ENCODE peak calls at places on chromosomes 3 and 15, in six cellular contexts. Y is stomach, P is prostate gland, K is GM23338, A is breast epithelium, S is K562. L is an unnamed sample.

GRCh38 chr3:43190682-43191081 is 84.8 kb upstream of the POMGNT2 start:
- DNase-seq in Y (no peak), P (no peak), K (no peak), A (no peak), S (no peak), L (no peak)

GRCh38 chr3:173191611-173192010 is 50.6 kb upstream of the SPATA16 start:
- DNase-seq in Y (no peak), P (no peak), K (no peak), A (no peak), S (no peak), L (no peak)

GRCh38 chr15:95693917-95694316 is 636.6 kb upstream of the NR2F2 start:
- DNase-seq in Y (no peak), P (no peak), K (no peak), A (no peak), S (no peak), L (no peak)

GRCh38 chr3:150286390-150287147 is 121.5 kb upstream of the TSC22D2 start:
- DNase-seq in Y (no peak), P (peak), K (peak), A (no peak), S (peak), L (peak)

GRCh38 chr3:61685755-61686154 is 124.4 kb downstream of the PTPRG start:
- DNase-seq in Y (no peak), P (no peak), K (no peak), A (no peak), S (no peak), L (no peak)

GRCh38 chr3:18443670-18444596 is 18.8 kb upstream of the SATB1 start:
- DNase-seq in Y (peak), P (peak), K (peak), A (peak), S (no peak), L (peak)

GRCh38 chr3:50278868-50279224 is at the start of gene LSMEM2:
- DNase-seq in Y (no peak), P (no peak), K (no peak), A (no peak), S (no peak), L (no peak)

GRCh38 chr3:24235121-24235520 is 259.5 kb downstream of the THRB start:
- DNase-seq in Y (no peak), P (no peak), K (no peak), A (no peak), S (no peak), L (no peak)

GRCh38 chr3:45950686-45951600 is 7.7 kb downstream of the CXCR6 start:
- DNase-seq in Y (peak), P (no peak), K (no peak), A (no peak), S (no peak), L (no peak)

GRCh38 chr15:60003243-60004018 is 680 bp upstream of the FOXB1 start:
- DNase-seq in Y (no peak), P (no peak), K (no peak), A (no peak), S (no peak), L (no peak)

GRCh38 chr15:84911879-84912660 is 27.6 kb downstream of the SLC28A1 start:
- DNase-seq in Y (peak), P (peak), K (no peak), A (peak), S (no peak), L (no peak)

GRCh38 chr3:139292933-139293664 is 50.7 kb upstream of the MRPS22 start:
- DNase-seq in Y (no peak), P (no peak), K (no peak), A (no peak), S (no peak), L (no peak)

GRCh38 chr3:181558870-181559269 is 152.9 kb upstream of the SOX2 start:
- DNase-seq in Y (no peak), P (no peak), K (no peak), A (no peak), S (no peak), L (no peak)

GRCh38 chr3:79032686-79033318 is 735.0 kb downstream of the ROBO1 start:
- DNase-seq in Y (no peak), P (peak), K (peak), A (no peak), S (no peak), L (no peak)

GRCh38 chr3:89560546-89560945 is 453.1 kb downstream of the EPHA3 start:
- DNase-seq in Y (no peak), P (no peak), K (no peak), A (no peak), S (no peak), L (no peak)

GRCh38 chr3:152860736-152861135 is 25.8 kb downstream of the P2RY1 start:
- DNase-seq in Y (no peak), P (no peak), K (no peak), A (no peak), S (no peak), L (no peak)

GRCh38 chr3:197847866-197848401 is 56.9 kb downstream of the LRCH3 start:
- DNase-seq in Y (no peak), P (peak), K (no peak), A (no peak), S (no peak), L (peak)

GRCh38 chr3:9386501-9387321 is 10.7 kb upstream of the SETD5 start:
- DNase-seq in Y (no peak), P (no peak), K (no peak), A (no peak), S (no peak), L (no peak)

GRCh38 chr3:136250862-136251460 is 821 bp downstream of the PCCB start:
- DNase-seq in Y (peak), P (peak), K (peak), A (no peak), S (peak), L (peak)

GRCh38 chr15:59590027-59590426 is 21.6 kb upstream of the GCNT3 start:
- DNase-seq in Y (no peak), P (no peak), K (no peak), A (no peak), S (no peak), L (no peak)

GRCh38 chr15:33051528-33051927 is 143.0 kb downstream of the FMN1 start:
- DNase-seq in Y (no peak), P (no peak), K (no peak), A (no peak), S (no peak), L (no peak)

GRCh38 chr15:78617131-78617915 is 3.5 kb downstream of the CHRNA3 start:
- DNase-seq in Y (peak), P (no peak), K (no peak), A (no peak), S (no peak), L (no peak)

GRCh38 chr3:126013742-126014141 is 44.8 kb downstream of the ROPN1B start:
- DNase-seq in Y (no peak), P (no peak), K (peak), A (no peak), S (no peak), L (no peak)

GRCh38 chr3:19891740-19892139 is 42.3 kb downstream of the EFHB start:
- DNase-seq in Y (no peak), P (no peak), K (no peak), A (no peak), S (no peak), L (no peak)

GRCh38 chr3:134388748-134389485 is 14.7 kb upstream of the AMOTL2 start:
- DNase-seq in Y (no peak), P (no peak), K (no peak), A (no peak), S (no peak), L (no peak)

GRCh38 chr3:45104715-45105711 is 41.2 kb downstream of the CDCP1 start:
- DNase-seq in Y (no peak), P (no peak), K (no peak), A (no peak), S (no peak), L (no peak)

GRCh38 chr15:61750271-61751084 is 309.8 kb downstream of the VPS13C start:
- DNase-seq in Y (peak), P (peak), K (no peak), A (peak), S (no peak), L (no peak)

GRCh38 chr3:105836533-105836932 is 32.3 kb downstream of the CBLB start:
- DNase-seq in Y (no peak), P (no peak), K (no peak), A (no peak), S (no peak), L (no peak)

GRCh38 chr3:37400945-37401344 is 226.6 kb upstream of the LRRFIP2 start:
- DNase-seq in Y (no peak), P (no peak), K (no peak), A (no peak), S (no peak), L (no peak)

GRCh38 chr3:99720985-99721632 is 82.7 kb downstream of the COL8A1 start:
- DNase-seq in Y (no peak), P (no peak), K (no peak), A (no peak), S (no peak), L (no peak)

GRCh38 chr3:10017636-10018292 is 8.5 kb upstream of the FANCD2 start:
- DNase-seq in Y (no peak), P (no peak), K (no peak), A (no peak), S (no peak), L (no peak)

GRCh38 chr3:13318626-13319470 is 101.3 kb downstream of the NUP210 start:
- DNase-seq in Y (no peak), P (no peak), K (no peak), A (no peak), S (no peak), L (no peak)

GRCh38 chr15:66615175-66615495 is 49.3 kb upstream of the LCTL start:
- DNase-seq in Y (no peak), P (no peak), K (no peak), A (no peak), S (no peak), L (no peak)

GRCh38 chr3:52220380-52221026 is 4.9 kb downstream of the TLR9 start:
- DNase-seq in Y (peak), P (peak), K (peak), A (peak), S (peak), L (peak)

GRCh38 chr3:115401891-115402501 is 221.3 kb upstream of the GAP43 start:
- DNase-seq in Y (no peak), P (no peak), K (no peak), A (no peak), S (no peak), L (no peak)

GRCh38 chr3:127708837-127709236 is 36.1 kb downstream of the ABTB1 start:
- DNase-seq in Y (no peak), P (no peak), K (no peak), A (no peak), S (no peak), L (no peak)

GRCh38 chr15:63405159-63405558 is 23.5 kb upstream of the CA12 start:
- DNase-seq in Y (no peak), P (no peak), K (no peak), A (no peak), S (no peak), L (no peak)

GRCh38 chr3:102905826-102906225 is 471.0 kb downstream of the ZPLD1 start:
- DNase-seq in Y (no peak), P (no peak), K (no peak), A (no peak), S (no peak), L (no peak)

GRCh38 chr3:39707314-39707909 is 102.0 kb upstream of the MYRIP start:
- DNase-seq in Y (no peak), P (peak), K (peak), A (no peak), S (peak), L (peak)

GRCh38 chr3:124333931-124334640 is 342.2 kb upstream of the ROPN1 start:
- DNase-seq in Y (no peak), P (no peak), K (no peak), A (no peak), S (no peak), L (no peak)

DNA sequence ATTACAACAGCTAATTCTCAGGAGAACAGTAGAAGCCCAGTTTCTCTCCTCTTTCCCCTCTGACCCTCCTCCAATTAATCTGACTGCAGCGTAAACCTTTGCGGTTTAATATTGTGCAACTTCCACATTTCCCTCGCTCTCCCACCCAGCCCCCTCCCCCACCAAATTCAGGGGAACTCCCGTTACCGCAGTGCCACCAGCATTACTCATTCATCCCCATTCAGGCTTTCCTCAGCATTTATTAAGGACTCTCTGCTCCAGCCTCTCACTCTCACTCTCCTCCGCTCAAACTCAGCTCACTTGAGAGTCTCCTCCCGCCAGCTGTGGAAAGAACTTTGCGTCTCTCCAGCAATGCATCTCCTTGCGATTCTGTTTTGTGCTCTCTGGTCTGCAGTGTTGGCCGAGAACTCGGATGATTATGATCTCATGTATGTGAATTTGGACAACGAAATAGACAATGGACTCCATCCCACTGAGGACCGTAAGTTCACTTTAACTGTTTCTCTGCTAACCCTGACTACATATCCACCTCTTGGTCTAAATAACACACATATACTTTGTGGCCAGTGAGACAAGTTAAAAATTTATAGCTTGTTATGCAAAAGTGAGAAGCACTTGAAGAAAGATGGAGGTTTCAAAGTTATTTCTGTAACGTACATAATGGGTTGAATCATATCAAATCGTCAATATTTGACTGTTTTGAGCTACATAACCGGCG is at the start of gene PTX3:
- DNase-seq in Y (no peak), P (no peak), K (peak), A (no peak), S (no peak), L (no peak)
- TF ChIP-seq POLR2AphosphoS5 in Y (peak), P (no peak), K (no peak), A (peak), S (no peak), L (no peak)

DNA sequence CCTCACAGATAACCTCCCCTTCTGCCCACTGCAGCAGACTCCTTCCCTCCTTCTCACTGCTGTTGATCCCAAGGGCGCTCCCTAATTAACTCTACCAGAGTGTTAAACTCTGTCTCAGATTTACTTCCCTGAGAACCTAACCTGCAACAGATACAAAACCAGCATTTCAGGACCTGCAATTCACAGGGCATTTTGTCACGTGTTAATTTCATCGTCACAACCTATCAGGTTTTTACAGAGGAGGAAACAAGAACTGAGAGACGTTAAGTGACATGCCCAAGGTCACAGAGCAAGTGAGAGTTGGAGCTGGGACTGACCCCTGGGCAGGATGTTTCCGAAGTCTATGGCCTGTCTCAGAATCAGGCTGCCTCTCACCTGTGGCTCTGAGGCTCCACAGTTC is 223.9 kb downstream of the UACA start:
- DNase-seq in Y (no peak), P (no peak), K (no peak), A (no peak), S (no peak), L (no peak)
- TF ChIP-seq POLR2AphosphoS5 in Y (no peak), P (no peak), K (no peak), A (no peak), S (no peak), L (no peak)

GRCh38 chr3:119289371-119289770 is 4.8 kb upstream of the ARHGAP31 start:
- DNase-seq in Y (no peak), P (no peak), K (no peak), A (no peak), S (no peak), L (no peak)
- TF ChIP-seq POLR2AphosphoS5 in Y (no peak), P (no peak), K (no peak), A (no peak), S (no peak), L (no peak)

DNA sequence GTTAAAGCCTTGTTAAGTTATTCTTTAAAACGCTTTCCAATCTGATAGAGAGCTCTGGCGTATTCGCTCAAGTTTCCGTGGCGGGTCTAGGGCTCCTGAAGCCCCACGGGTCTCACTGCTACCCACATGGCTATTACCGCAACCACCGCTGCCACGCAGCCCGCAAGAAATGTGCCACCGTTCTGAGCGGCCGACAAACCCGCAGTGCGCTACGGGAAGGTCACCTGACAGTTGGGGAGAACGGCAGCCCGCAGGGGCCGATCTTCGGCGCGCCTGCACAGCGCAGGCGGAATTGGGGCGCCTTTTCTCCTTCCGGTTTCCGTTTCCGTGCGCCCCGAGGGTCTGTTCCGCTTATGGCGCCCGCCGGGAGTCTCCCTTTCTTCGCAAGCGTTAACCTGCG is 76.6 kb upstream of the SNRPN start:
- DNase-seq in Y (no peak), P (peak), K (peak), A (peak), S (no peak), L (no peak)
- TF ChIP-seq POLR2AphosphoS5 in Y (peak), P (peak), K (no peak), A (no peak), S (no peak), L (no peak)

GRCh38 chr3:170359178-170359704 is 1.7 kb downstream of the SKIL start:
- DNase-seq in Y (no peak), P (no peak), K (no peak), A (no peak), S (no peak), L (no peak)

GRCh38 chr3:170355738-170356595 is 1.5 kb upstream of the SKIL start:
- DNase-seq in Y (peak), P (peak), K (peak), A (no peak), S (peak), L (no peak)

GRCh38 chr3:170356596-170357175 is 829 bp upstream of the SKIL start:
- DNase-seq in Y (peak), P (peak), K (peak), A (peak), S (peak), L (peak)

GRCh38 chr3:170357176-170357919 is at the start of gene SKIL:
- DNase-seq in Y (peak), P (peak), K (peak), A (peak), S (peak), L (peak)

DNA sequence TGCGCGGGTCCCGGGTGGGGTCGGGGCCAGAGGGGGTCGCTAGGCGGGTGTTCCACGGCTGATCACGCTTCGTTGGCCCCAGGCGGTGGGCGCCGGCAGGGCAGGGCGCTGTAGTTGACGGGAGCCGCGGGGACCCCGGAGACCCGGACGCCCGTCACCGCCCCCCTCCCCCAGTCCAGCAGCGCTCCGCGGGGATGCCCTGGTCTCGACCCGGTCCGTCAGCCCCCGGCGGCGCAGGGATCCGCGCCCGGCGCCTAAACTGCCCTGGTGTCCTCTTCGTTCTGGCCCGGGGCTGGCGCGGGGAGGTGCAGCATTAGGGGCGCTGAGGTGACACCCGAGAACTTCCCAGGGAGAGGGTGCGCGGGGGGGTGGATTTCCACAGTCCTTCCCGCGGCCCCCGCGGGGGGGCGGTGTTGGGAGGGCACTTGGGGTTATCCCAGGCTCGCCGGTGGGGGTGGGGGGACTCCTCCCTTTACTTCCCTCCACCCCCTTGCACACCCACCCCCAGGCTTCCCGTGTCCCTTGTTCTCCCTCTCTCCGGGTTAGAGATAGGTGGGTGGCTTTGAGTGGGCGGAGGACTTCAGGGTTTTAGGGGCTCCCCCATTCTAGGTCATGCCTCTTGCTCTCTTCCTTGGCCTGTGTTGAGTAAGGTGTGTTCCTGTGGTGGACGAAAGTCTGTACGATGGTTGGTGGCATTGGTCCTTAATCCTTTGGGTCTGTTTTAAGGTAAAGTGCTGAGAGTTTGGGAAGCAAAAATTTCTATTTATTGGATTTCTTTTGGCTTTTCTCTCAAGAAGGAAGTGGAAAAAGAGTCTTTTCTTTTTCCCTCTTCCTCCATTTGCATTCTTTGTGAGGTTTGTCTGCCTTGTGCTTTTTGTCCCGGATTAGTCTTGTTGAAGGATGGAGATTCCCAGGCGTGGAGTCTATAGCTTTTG is 672 bp downstream of the SKIL start:
- DNase-seq in Y (peak), P (peak), K (peak), A (peak), S (peak), L (no peak)
- TF ChIP-seq POLR2AphosphoS5 in Y (no peak), P (no peak), K (peak), A (peak), S (peak), L (peak)